ENCODE peak calls at places on chromosomes 16 and 17, in seven cellular contexts. One of them, this sample, is unnamed.

GRCh38 chr16:70474320-70475053 is 20.1 kb downstream of the FCSK start:
- DNase-seq in activated CD4-positive, alpha-beta T cell treated with anti-CD3 and anti-CD28 coated beads for 48 hours: no peak
- DNase-seq in GM12892: no peak
- DNase-seq in heart left ventricle: no peak
- DNase-seq in AG08395: no peak
- DNase-seq in substantia nigra: no peak
- DNase-seq in OCI-M1: no peak
- DNase-seq in this sample: no peak

GRCh38 chr17:78828470-78829185 is 12.0 kb downstream of the USP36 start:
- DNase-seq in activated CD4-positive, alpha-beta T cell treated with anti-CD3 and anti-CD28 coated beads for 48 hours: peak
- DNase-seq in GM12892: no peak
- DNase-seq in heart left ventricle: no peak
- DNase-seq in AG08395: peak
- DNase-seq in substantia nigra: no peak
- DNase-seq in OCI-M1: peak
- DNase-seq in this sample: no peak

GRCh38 chr16:75570351-75571104 is 4.3 kb downstream of the GABARAPL2 start:
- DNase-seq in activated CD4-positive, alpha-beta T cell treated with anti-CD3 and anti-CD28 coated beads for 48 hours: no peak
- DNase-seq in GM12892: no peak
- DNase-seq in heart left ventricle: no peak
- DNase-seq in AG08395: no peak
- DNase-seq in substantia nigra: no peak
- DNase-seq in OCI-M1: no peak
- DNase-seq in this sample: no peak

GRCh38 chr17:80892900-80893603 is 98.6 kb upstream of the CHMP6 start:
- DNase-seq in activated CD4-positive, alpha-beta T cell treated with anti-CD3 and anti-CD28 coated beads for 48 hours: peak
- DNase-seq in GM12892: no peak
- DNase-seq in heart left ventricle: no peak
- DNase-seq in AG08395: peak
- DNase-seq in substantia nigra: no peak
- DNase-seq in OCI-M1: no peak
- DNase-seq in this sample: peak

GRCh38 chr17:73465130-73465529 is 153.3 kb upstream of the CDC42EP4 start:
- DNase-seq in activated CD4-positive, alpha-beta T cell treated with anti-CD3 and anti-CD28 coated beads for 48 hours: no peak
- DNase-seq in GM12892: no peak
- DNase-seq in heart left ventricle: no peak
- DNase-seq in AG08395: no peak
- DNase-seq in substantia nigra: no peak
- DNase-seq in OCI-M1: no peak
- DNase-seq in this sample: peak

GRCh38 chr17:56441331-56441730 is 152.2 kb upstream of the NOG start:
- DNase-seq in activated CD4-positive, alpha-beta T cell treated with anti-CD3 and anti-CD28 coated beads for 48 hours: no peak
- DNase-seq in GM12892: no peak
- DNase-seq in heart left ventricle: no peak
- DNase-seq in AG08395: peak
- DNase-seq in substantia nigra: no peak
- DNase-seq in OCI-M1: no peak
- DNase-seq in this sample: no peak

GRCh38 chr17:53264730-53265129 is 558.0 kb upstream of the KIF2B start:
- DNase-seq in activated CD4-positive, alpha-beta T cell treated with anti-CD3 and anti-CD28 coated beads for 48 hours: no peak
- DNase-seq in GM12892: no peak
- DNase-seq in heart left ventricle: no peak
- DNase-seq in AG08395: no peak
- DNase-seq in substantia nigra: no peak
- DNase-seq in OCI-M1: no peak
- DNase-seq in this sample: no peak

GRCh38 chr17:15123593-15124590 is 141.2 kb downstream of the PMP22 start:
- DNase-seq in activated CD4-positive, alpha-beta T cell treated with anti-CD3 and anti-CD28 coated beads for 48 hours: no peak
- DNase-seq in GM12892: no peak
- DNase-seq in heart left ventricle: no peak
- DNase-seq in AG08395: peak
- DNase-seq in substantia nigra: no peak
- DNase-seq in OCI-M1: no peak
- DNase-seq in this sample: no peak

GRCh38 chr17:48555616-48556533 is 11.0 kb upstream of the HOXB2 start:
- DNase-seq in activated CD4-positive, alpha-beta T cell treated with anti-CD3 and anti-CD28 coated beads for 48 hours: no peak
- DNase-seq in GM12892: no peak
- DNase-seq in heart left ventricle: no peak
- DNase-seq in AG08395: peak
- DNase-seq in substantia nigra: no peak
- DNase-seq in OCI-M1: no peak
- DNase-seq in this sample: no peak

GRCh38 chr17:57902800-57903759 is 52.1 kb downstream of the CUEDC1 start:
- DNase-seq in activated CD4-positive, alpha-beta T cell treated with anti-CD3 and anti-CD28 coated beads for 48 hours: no peak
- DNase-seq in GM12892: peak
- DNase-seq in heart left ventricle: peak
- DNase-seq in AG08395: peak
- DNase-seq in substantia nigra: no peak
- DNase-seq in OCI-M1: peak
- DNase-seq in this sample: peak

GRCh38 chr16:11796227-11797165 is 562 bp downstream of the ZC3H7A start:
- DNase-seq in activated CD4-positive, alpha-beta T cell treated with anti-CD3 and anti-CD28 coated beads for 48 hours: peak
- DNase-seq in GM12892: no peak
- DNase-seq in heart left ventricle: peak
- DNase-seq in AG08395: peak
- DNase-seq in substantia nigra: peak
- DNase-seq in OCI-M1: peak
- DNase-seq in this sample: no peak

GRCh38 chr16:1771072-1771863 is at the start of gene NME3:
- DNase-seq in activated CD4-positive, alpha-beta T cell treated with anti-CD3 and anti-CD28 coated beads for 48 hours: peak
- DNase-seq in GM12892: peak
- DNase-seq in heart left ventricle: peak
- DNase-seq in AG08395: peak
- DNase-seq in substantia nigra: peak
- DNase-seq in OCI-M1: peak
- DNase-seq in this sample: peak

This sample was measured in posterior cingulate gyrus.